ENCODE peak calls at places on chromosomes 5 and 9, in nine cellular contexts. U, E, W, D, N, O, J, H and G are unnamed samples.

GRCh38 chr5:107469485-107469884 is 201.3 kb downstream of the EFNA5 start:
- DNase-seq in U (no peak), E (no peak), W (peak), D (no peak), N (peak), O (no peak), J (peak), H (no peak), G (peak)

GRCh38 chr5:77795268-77795667 is 19.1 kb upstream of the TBCA start:
- DNase-seq in U (no peak), E (no peak), W (no peak), D (no peak), N (no peak), O (no peak), J (no peak), H (no peak), G (no peak)

GRCh38 chr9:5554254-5554653 is 43.9 kb downstream of the PDCD1LG2 start:
- DNase-seq in U (no peak), E (no peak), W (no peak), D (no peak), N (no peak), O (no peak), J (no peak), H (no peak), G (no peak)

GRCh38 chr5:42583322-42583721 is 160.1 kb downstream of the GHR start:
- DNase-seq in U (peak), E (peak), W (peak), D (peak), N (peak), O (no peak), J (peak), H (peak), G (no peak)

GRCh38 chr5:76983468-76983867 is 30.6 kb downstream of the CRHBP start:
- DNase-seq in U (no peak), E (no peak), W (no peak), D (no peak), N (no peak), O (no peak), J (no peak), H (no peak), G (no peak)

GRCh38 chr5:39076757-39077475 is 2.7 kb upstream of the RICTOR start:
- DNase-seq in U (no peak), E (no peak), W (peak), D (no peak), N (no peak), O (no peak), J (no peak), H (no peak), G (no peak)

GRCh38 chr5:18744990-18745590 is 1110.8 kb downstream of the TAF11L14 start:
- DNase-seq in U (no peak), E (no peak), W (no peak), D (no peak), N (peak), O (no peak), J (no peak), H (no peak), G (no peak)

GRCh38 chr5:149940941-149941644 is 3.5 kb downstream of the PDE6A start:
- DNase-seq in U (no peak), E (no peak), W (no peak), D (no peak), N (peak), O (no peak), J (no peak), H (no peak), G (no peak)

GRCh38 chr9:129656795-129657390 is 8.6 kb upstream of the PRRX2 start:
- DNase-seq in U (no peak), E (no peak), W (peak), D (no peak), N (no peak), O (no peak), J (no peak), H (no peak), G (peak)

GRCh38 chr5:6378128-6379023 is at the start of gene MED10:
- DNase-seq in U (peak), E (peak), W (peak), D (peak), N (peak), O (peak), J (peak), H (peak), G (peak)

GRCh38 chr5:68406767-68407232 is 191.2 kb downstream of the PIK3R1 start:
- DNase-seq in U (no peak), E (no peak), W (no peak), D (no peak), N (peak), O (no peak), J (no peak), H (peak), G (no peak)

GRCh38 chr5:74631088-74631960 is 9.2 kb downstream of the ENC1 start:
- DNase-seq in U (no peak), E (no peak), W (peak), D (peak), N (no peak), O (no peak), J (no peak), H (no peak), G (no peak)

GRCh38 chr9:20782289-20782688 is 98.2 kb downstream of the FOCAD start:
- DNase-seq in U (no peak), E (no peak), W (no peak), D (peak), N (no peak), O (no peak), J (no peak), H (no peak), G (no peak)

GRCh38 chr5:43802651-43803050 is 199.7 kb downstream of the NNT start:
- DNase-seq in U (no peak), E (no peak), W (no peak), D (no peak), N (no peak), O (no peak), J (no peak), H (no peak), G (no peak)

GRCh38 chr5:111223790-111224560 is at the start of gene CAMK4:
- DNase-seq in U (peak), E (peak), W (peak), D (peak), N (peak), O (peak), J (no peak), H (peak), G (no peak)